ENCODE peak calls at places on chromosomes 13 and 19, in seven cellular contexts. O is CD8-positive, alpha-beta memory T cell; F is body of pancreas; G is right atrium auricular region; U is suprapubic skin; Z is uterus; B is upper lobe of right lung. I is an unnamed sample. For H3K36me3, the result is how much of the 10 kb centered on the place peaks cover.

GRCh38 chr19:5498817-5499535 is 43.8 kb downstream of the ZNRF4 start:
- DNase-seq in Z (no peak), U (no peak), G (no peak), B (no peak), F (no peak), O (no peak), I (no peak)

GRCh38 chr13:92122454-92122853 is 724.0 kb downstream of the GPC5 start:
- DNase-seq in G (no peak), O (no peak), U (no peak), Z (no peak), F (no peak), B (no peak), I (no peak)

GRCh38 chr13:99812611-99813010 is 159.0 kb downstream of the ZIC5 start:
- DNase-seq in B (no peak), G (no peak), Z (no peak), O (no peak), F (peak), U (no peak), I (no peak)

GRCh38 chr19:49200238-49200862 is 42.8 kb downstream of the TRPM4 start:
- DNase-seq in G (no peak), U (no peak), Z (no peak), O (no peak), F (no peak), B (no peak), I (no peak)

GRCh38 chr13:80666782-80667537 is 326.0 kb upstream of the SPRY2 start:
- DNase-seq in G (no peak), O (no peak), F (no peak), Z (no peak), B (no peak), U (no peak), I (no peak)

GRCh38 chr19:55255618-55256423 is 3.0 kb downstream of the PPP6R1 start:
- DNase-seq in O (peak), G (no peak), Z (no peak), U (no peak), F (no peak), B (no peak), I (no peak)

GRCh38 chr19:40553885-40554857 is 22.5 kb upstream of the SHKBP1 start:
- DNase-seq in Z (no peak), G (no peak), O (no peak), F (no peak), U (no peak), B (no peak), I (no peak)

GRCh38 chr19:40400521-40400920 is 10.5 kb upstream of the HIPK4 start:
- DNase-seq in Z (no peak), G (no peak), O (no peak), B (no peak), F (no peak), U (no peak), I (no peak)

GRCh38 chr13:77323858-77324257 is 3.0 kb downstream of the MYCBP2 start:
- DNase-seq in G (no peak), Z (no peak), F (no peak), B (no peak), O (no peak), U (no peak), I (no peak)

GRCh38 chr13:44396963-44397580 is 23.4 kb downstream of the SERP2 start:
- DNase-seq in B (no peak), G (no peak), Z (peak), O (no peak), U (no peak), F (no peak), I (no peak)

DNA sequence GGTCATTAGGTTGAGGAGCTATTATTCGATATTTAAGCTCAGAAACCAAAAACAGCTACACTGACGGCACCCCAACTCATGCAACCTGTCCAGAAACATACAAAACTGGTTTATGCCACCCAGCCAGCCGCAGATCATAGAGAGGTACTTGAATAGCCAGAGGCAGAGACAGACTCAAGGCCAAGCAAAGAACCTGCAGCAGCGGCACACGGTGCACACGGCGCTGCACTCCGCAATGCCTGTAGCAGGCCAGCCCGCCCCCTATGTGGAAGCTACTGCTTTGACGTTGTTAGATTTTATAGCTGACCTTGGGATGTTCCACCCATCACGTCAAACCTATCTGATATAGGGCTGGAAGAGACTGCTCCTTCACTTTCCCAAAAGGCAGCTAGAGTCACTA is 11.9 kb upstream of the DHRS12 start:
- DNase-seq in O (no peak), G (no peak), U (no peak), F (no peak), B (no peak), Z (no peak), I (no peak)
- H3K27ac ChIP-seq in O (no peak), G (no peak), U (no peak), F (no peak), B (no peak), Z (no peak), I (no peak)

GRCh38 chr13:98474761-98475160 is 102.1 kb downstream of the STK24 start:
- DNase-seq in Z (no peak), F (no peak), B (no peak), G (no peak), O (no peak), U (peak), I (peak)
- H3K36me3 ChIP-seq in Z (under half), F (under half), B (under half), G (under half), O (under half), U (under half), I (under half)

GRCh38 chr13:51240178-51240577 is 18.0 kb downstream of the FAM124A start:
- DNase-seq in G (no peak), F (no peak), Z (no peak), U (no peak), B (no peak), O (no peak), I (no peak)

GRCh38 chr13:51243832-51244231 is 21.6 kb downstream of the FAM124A start:
- DNase-seq in B (no peak), G (no peak), Z (no peak), O (no peak), F (no peak), U (no peak), I (no peak)

GRCh38 chr13:51243227-51243626 is 21.0 kb downstream of the FAM124A start:
- DNase-seq in Z (no peak), F (no peak), O (no peak), U (no peak), B (no peak), G (no peak), I (no peak)

GRCh38 chr13:51240888-51241475 is 18.8 kb downstream of the FAM124A start:
- DNase-seq in O (no peak), U (no peak), G (no peak), Z (peak), B (no peak), F (no peak), I (no peak)

DNA sequence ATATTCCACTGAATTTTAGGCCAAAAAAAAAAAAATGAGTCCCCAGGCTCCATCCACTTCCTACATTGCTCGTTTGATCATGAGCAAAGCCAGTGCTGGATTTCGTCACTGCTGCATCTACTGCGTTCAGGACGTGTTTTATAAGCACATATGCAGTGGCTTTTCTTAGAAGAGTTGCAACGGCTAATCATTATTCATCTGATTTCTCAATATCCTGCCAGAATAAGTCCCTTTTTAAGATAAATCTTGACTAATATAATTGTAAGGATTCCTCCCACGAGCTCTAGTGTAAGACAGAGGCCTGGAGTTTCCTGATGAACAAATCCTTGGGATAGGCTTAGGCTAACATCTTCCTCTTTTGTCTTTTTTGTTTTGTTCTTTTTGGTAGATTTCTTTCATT is 19.5 kb downstream of the FAM124A start:
- DNase-seq in F (peak), U (no peak), O (no peak), Z (peak), B (no peak), G (no peak), I (no peak)
- H3K27ac ChIP-seq in F (no peak), U (no peak), O (no peak), Z (peak), B (no peak), G (no peak), I (no peak)

GRCh38 chr19:970695-971094 is 13.4 kb upstream of the WDR18 start:
- DNase-seq in F (no peak), G (no peak), O (no peak), Z (no peak), B (no peak), U (no peak), I (no peak)
- H3K36me3 ChIP-seq in F (under half), G (under half), O (under half), Z (under half), B (half or more), U (under half), I (half or more)

DNA sequence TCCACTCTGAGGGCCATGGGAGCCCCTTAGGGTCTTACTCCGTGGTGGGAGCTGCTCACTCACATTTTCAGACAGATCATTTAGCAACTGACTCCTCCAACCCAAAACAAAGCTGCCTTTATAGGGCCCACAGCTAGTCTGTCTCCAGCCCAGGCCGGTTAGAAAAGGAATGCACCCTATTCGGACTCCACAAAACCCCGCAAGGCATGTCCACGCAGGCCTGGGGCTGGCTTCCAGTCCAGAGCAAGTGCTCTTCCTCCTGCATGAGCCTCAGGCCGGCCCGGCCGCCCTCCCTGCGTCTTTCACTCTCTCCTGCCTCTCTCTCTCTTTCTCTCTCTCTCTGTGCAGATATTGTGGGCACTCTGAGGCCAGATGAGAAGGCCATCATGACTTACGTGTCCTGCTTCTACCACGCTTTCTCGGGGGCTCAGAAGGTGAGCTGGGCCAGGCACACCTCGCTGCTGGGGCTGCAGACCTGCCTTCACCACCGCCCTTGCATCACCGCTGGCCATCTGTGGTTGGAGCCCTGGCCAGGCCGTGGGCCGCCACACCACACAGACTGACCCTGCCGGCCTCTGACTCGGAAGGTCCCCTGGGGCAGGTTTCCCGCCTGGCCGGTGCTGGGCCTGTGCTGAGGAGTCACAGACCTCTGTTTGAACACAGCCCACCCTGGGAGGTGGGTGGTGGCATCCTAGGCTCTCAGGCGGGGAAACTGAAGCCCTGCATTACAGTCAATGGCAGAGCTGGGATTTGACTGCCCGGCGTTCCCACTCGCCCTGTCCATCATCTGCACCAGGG is 33.1 kb downstream of the CAPN12 start:
- DNase-seq in O (no peak), G (no peak), B (no peak), Z (no peak), U (no peak), F (no peak), I (no peak)
- H3K27ac ChIP-seq in O (no peak), G (peak), B (peak), Z (peak), U (peak), F (peak), I (peak)